ENCODE peak calls at places on chromosomes 12 and 14, in ten cellular contexts. P is iris pigment epithelial cell, E is iPS-NIHi11, Z is activated T-cell treated with anti-CD3 and anti-CD28 coated beads for 1 hour, K is germinal center, U is H1, H is AG09319, I is left colon, X is NCI-H1105 treated with DMSO at 0.1 percent for 48 hours, C is T-helper 22 cell. A is an unnamed sample.

GRCh38 chr12:121295746-121296617 is 527 bp downstream of the CAMKK2 start:
- DNase-seq in X (peak), H (no peak), I (peak), P (no peak), E (no peak), U (no peak), C (peak), K (peak), Z (peak), A (peak)

GRCh38 chr12:108850854-108851573 is 6.4 kb downstream of the SSH1 start:
- DNase-seq in P (peak), I (no peak), X (no peak), H (no peak), Z (no peak), E (no peak), U (no peak), K (peak), C (no peak), A (peak)

GRCh38 chr12:71452006-71452405 is 12.4 kb downstream of the LGR5 start:
- DNase-seq in H (no peak), X (no peak), P (no peak), E (no peak), I (no peak), U (no peak), K (no peak), C (no peak), Z (no peak), A (no peak)

GRCh38 chr14:33118653-33119052 is 180.0 kb downstream of the NPAS3 start:
- DNase-seq in U (no peak), E (no peak), Z (no peak), C (no peak), P (no peak), H (no peak), K (no peak), X (no peak), I (no peak), A (peak)

GRCh38 chr12:56029166-56029519 is 8.3 kb downstream of the IKZF4 start:
- DNase-seq in C (no peak), I (no peak), X (no peak), Z (no peak), P (peak), U (no peak), H (no peak), E (no peak), K (no peak), A (no peak)

GRCh38 chr12:70645494-70646317 is 8.5 kb upstream of the PTPRB start:
- DNase-seq in P (peak), H (peak), K (no peak), I (peak), U (peak), Z (no peak), E (peak), C (no peak), X (no peak), A (peak)

GRCh38 chr12:120100630-120101029 is 15.9 kb downstream of the RAB35 start:
- DNase-seq in X (peak), C (no peak), I (no peak), K (no peak), E (no peak), U (no peak), Z (no peak), P (peak), H (peak), A (no peak)

GRCh38 chr12:41242613-41243012 is 54.5 kb downstream of the PDZRN4 start:
- DNase-seq in P (no peak), Z (no peak), I (no peak), C (no peak), X (no peak), K (no peak), E (no peak), H (no peak), U (no peak), A (peak)

GRCh38 chr14:97143456-97143855 is 346.3 kb downstream of the VRK1 start:
- DNase-seq in X (no peak), K (no peak), C (no peak), U (no peak), E (no peak), Z (no peak), I (no peak), H (no peak), P (no peak), A (no peak)

GRCh38 chr14:33996450-33996849 is 45.6 kb upstream of the EGLN3 start:
- DNase-seq in H (no peak), C (no peak), U (no peak), I (no peak), Z (no peak), E (no peak), P (no peak), X (peak), K (no peak), A (no peak)

GRCh38 chr12:3381059-3382047 is 109.7 kb upstream of the PRMT8 start:
- DNase-seq in U (no peak), K (no peak), H (peak), C (no peak), E (no peak), I (peak), X (no peak), P (no peak), Z (no peak), A (no peak)

GRCh38 chr14:61179776-61180398 is 101.3 kb downstream of the TMEM30B start:
- DNase-seq in P (no peak), K (no peak), H (no peak), I (no peak), E (no peak), C (no peak), U (no peak), X (no peak), Z (no peak), A (no peak)

GRCh38 chr14:66249544-66249943 is 236.6 kb upstream of the CCDC196 start:
- DNase-seq in K (no peak), Z (no peak), E (no peak), U (no peak), H (no peak), I (no peak), X (no peak), C (no peak), P (no peak), A (peak)

GRCh38 chr12:58803893-58804292 is 116.4 kb downstream of the LRIG3 start:
- DNase-seq in X (no peak), Z (no peak), K (no peak), E (no peak), I (no peak), U (no peak), P (peak), C (no peak), H (peak), A (peak)